ENCODE peak calls at places on chromosomes 16 and 17, in ten cellular contexts. Q is ELR; N is Right ventricle myocardium superior; D is nucleus accumbens; T is breast epithelium; H is HEK293T; B is stimulated activated CD8-positive, alpha-beta memory T cell treated with anti-CD3 and anti-CD28 coated beads, Interleukin-7, amount 100 ng/mL, for 24 hours; K is H54; J is EL; Y is A172. V is an unnamed sample.

GRCh38 chr16:16107839-16108238 is 115.5 kb downstream of the ABCC6 start:
- DNase-seq in Y (no peak), B (no peak), D (no peak), T (no peak), K (no peak), J (no peak), N (no peak), H (no peak), Q (no peak), V (no peak)

GRCh38 chr17:48374650-48375230 is 55.3 kb downstream of the SKAP1 start:
- DNase-seq in H (peak; percentile 73), K (peak; percentile 26), D (no peak), J (peak; percentile 23), B (no peak), Y (peak; percentile 25), T (no peak), Q (peak; percentile 42), N (no peak), V (no peak)

GRCh38 chr17:72539981-72540897 is 419.4 kb downstream of the SOX9 start:
- DNase-seq in Q (peak; percentile 89), N (peak; percentile 84), B (peak; percentile 33), H (peak; percentile 91), D (peak; percentile 77), K (peak; percentile 97), T (peak; percentile 44), J (peak; percentile 78), Y (peak; percentile 66), V (peak; percentile 71)

GRCh38 chr17:28684963-28685362 is 23.0 kb downstream of the SUPT6H start:
- DNase-seq in D (peak; percentile 16), B (no peak), N (no peak), Q (peak; percentile 32), H (no peak), T (no peak), J (peak; percentile 29), K (no peak), Y (peak; percentile 59), V (no peak)

GRCh38 chr17:31415640-31416502 is 24.4 kb downstream of the RAB11FIP4 start:
- DNase-seq in Q (no peak), D (peak; percentile 53), T (no peak), N (no peak), K (no peak), J (no peak), B (no peak), Y (no peak), H (no peak), V (no peak)

GRCh38 chr17:49260922-49261291 is 30.3 kb upstream of the PHOSPHO1 start:
- DNase-seq in B (no peak), K (peak; percentile 33), N (no peak), Y (peak; percentile 47), J (no peak), Q (no peak), H (no peak), T (peak; percentile 52), D (no peak), V (no peak)

GRCh38 chr16:9383281-9383680 is 291.8 kb downstream of the HAPSTR1 start:
- DNase-seq in D (no peak), B (no peak), J (no peak), K (no peak), Y (no peak), Q (no peak), N (no peak), H (no peak), T (no peak), V (no peak)

GRCh38 chr17:16040710-16041251 is 41.2 kb downstream of the TTC19 start:
- DNase-seq in D (no peak), Y (peak; percentile 11), J (peak; percentile 65), H (no peak), N (no peak), K (no peak), B (no peak), T (peak; percentile 32), Q (peak; percentile 26), V (no peak)

GRCh38 chr17:51585514-51586104 is 325.3 kb downstream of the UTP18 start:
- DNase-seq in Y (peak; percentile 3), D (no peak), H (peak; percentile 25), B (no peak), T (no peak), Q (peak; percentile 22), N (no peak), K (no peak), J (no peak), V (no peak)

GRCh38 chr17:80265205-80266068 is 4.8 kb downstream of the RNF213 start:
- DNase-seq in B (no peak), T (no peak), D (no peak), Q (no peak), H (no peak), Y (no peak), N (no peak), J (no peak), K (no peak), V (no peak)

GRCh38 chr17:64661981-64662773 is at the start of gene SMURF2:
- DNase-seq in K (peak; percentile 77), H (peak; percentile 83), Q (peak; percentile 87), B (peak; percentile 43), D (peak; percentile 73), Y (peak; percentile 49), J (peak; percentile 81), T (peak; percentile 70), N (peak; percentile 88), V (peak; percentile 85)

GRCh38 chr17:5078106-5079028 is at the start of gene ZFP3:
- DNase-seq in H (no peak), N (peak; percentile 92), Y (peak; percentile 27), D (peak; percentile 91), K (no peak), Q (peak; percentile 37), J (peak; percentile 71), B (peak; percentile 48), T (peak; percentile 75), V (peak; percentile 33)

GRCh38 chr17:31067699-31068184 is 27.0 kb upstream of the NF1 start:
- DNase-seq in B (no peak), T (no peak), J (peak; percentile 92), Q (peak; percentile 96), K (no peak), D (no peak), Y (peak; percentile 89), H (no peak), N (no peak), V (no peak)

GRCh38 chr17:40075216-40076100 is 12.7 kb downstream of the THRA start:
- DNase-seq in B (no peak), H (peak; percentile 57), D (peak; percentile 82), Y (no peak), K (no peak), Q (peak; percentile 70), T (peak; percentile 84), N (peak; percentile 91), J (peak; percentile 51), V (peak; percentile 94)

GRCh38 chr17:75078097-75079022 is 9.4 kb upstream of the SLC16A5 start:
- DNase-seq in K (peak; percentile 99), J (peak; percentile 92), D (no peak), H (no peak), B (no peak), Y (peak; percentile 82), T (peak; percentile 62), N (no peak), Q (peak; percentile 90), V (peak; percentile 76)

GRCh38 chr17:15273141-15273793 is 8.1 kb upstream of the PMP22 start:
- DNase-seq in J (peak; percentile 98), B (no peak), Q (peak; percentile 96), K (peak; percentile 40), D (no peak), T (no peak), Y (peak; percentile 89), H (no peak), N (no peak), V (peak; percentile 48)

GRCh38 chr16:58614212-58614611 is 15.4 kb downstream of the CNOT1 start:
- DNase-seq in B (no peak), H (no peak), J (peak; percentile 84), Q (peak; percentile 92), D (no peak), K (peak; percentile 43), N (no peak), Y (peak; percentile 67), T (no peak), V (no peak)

GRCh38 chr17:82315703-82316358 is 1.6 kb downstream of the CD7 start:
- DNase-seq in T (no peak), J (no peak), Y (no peak), D (no peak), B (no peak), K (no peak), N (no peak), Q (no peak), H (no peak), V (no peak)

GRCh38 chr16:54374136-54374535 is 87.5 kb upstream of the IRX3 start:
- DNase-seq in H (no peak), Y (peak; percentile 45), T (no peak), K (no peak), Q (peak; percentile 78), J (peak; percentile 72), N (no peak), D (no peak), B (no peak), V (no peak)

GRCh38 chr16:893360-893759 is 77.4 kb downstream of the LMF1 start:
- DNase-seq in K (no peak), T (no peak), N (no peak), Q (no peak), B (no peak), J (no peak), D (no peak), Y (no peak), H (no peak), V (no peak)

GRCh38 chr17:67431210-67432015 is 54.3 kb downstream of the PITPNC1 start:
- DNase-seq in H (no peak), B (no peak), Q (peak; percentile 95), N (no peak), D (no peak), J (peak; percentile 77), Y (peak; percentile 94), T (no peak), K (peak; percentile 74), V (no peak)